ENCODE peak calls at places on chromosome 21, in six cellular contexts. One of them, this sample, is unnamed.

GRCh38 chr21:26842300-26842699 is 2.9 kb downstream of the ADAMTS1 start:
- DNase-seq in colonic mucosa: no peak
- DNase-seq in Peyer's patch: no peak
- DNase-seq in kidney: no peak
- DNase-seq in ovary: peak; percentile 48
- DNase-seq in body of pancreas: no peak
- DNase-seq in this sample: peak; percentile 64

GRCh38 chr21:15363921-15364320 is 299.1 kb upstream of the NRIP1 start:
- DNase-seq in colonic mucosa: no peak
- DNase-seq in Peyer's patch: no peak
- DNase-seq in kidney: no peak
- DNase-seq in ovary: no peak
- DNase-seq in body of pancreas: no peak
- DNase-seq in this sample: no peak

GRCh38 chr21:41765393-41765950 is 1.4 kb downstream of the RIPK4 start:
- DNase-seq in colonic mucosa: no peak
- DNase-seq in Peyer's patch: no peak
- DNase-seq in kidney: no peak
- DNase-seq in ovary: no peak
- DNase-seq in body of pancreas: no peak
- DNase-seq in this sample: no peak

GRCh38 chr21:27421654-27422053 is 454.8 kb upstream of the ADAMTS5 start:
- DNase-seq in colonic mucosa: no peak
- DNase-seq in Peyer's patch: no peak
- DNase-seq in kidney: no peak
- DNase-seq in ovary: no peak
- DNase-seq in body of pancreas: no peak
- DNase-seq in this sample: no peak

GRCh38 chr21:46425566-46425965 is 33.1 kb upstream of the DIP2A start:
- DNase-seq in colonic mucosa: no peak
- DNase-seq in Peyer's patch: peak; percentile 49
- DNase-seq in kidney: peak; percentile 72
- DNase-seq in ovary: no peak
- DNase-seq in body of pancreas: no peak
- DNase-seq in this sample: no peak

GRCh38 chr21:35635261-35635660 is 425.1 kb downstream of the SETD4 start:
- DNase-seq in colonic mucosa: no peak
- DNase-seq in Peyer's patch: no peak
- DNase-seq in kidney: no peak
- DNase-seq in ovary: no peak
- DNase-seq in body of pancreas: no peak
- DNase-seq in this sample: peak; percentile 49

GRCh38 chr21:42444745-42445059 is 41.0 kb downstream of the UBASH3A start:
- DNase-seq in colonic mucosa: no peak
- DNase-seq in Peyer's patch: no peak
- DNase-seq in kidney: no peak
- DNase-seq in ovary: no peak
- DNase-seq in body of pancreas: no peak
- DNase-seq in this sample: no peak

GRCh38 chr21:32611471-32611997 is 643 bp downstream of the CFAP298 start:
- DNase-seq in colonic mucosa: peak; percentile 48
- DNase-seq in Peyer's patch: peak; percentile 22
- DNase-seq in kidney: no peak
- DNase-seq in ovary: no peak
- DNase-seq in body of pancreas: peak; percentile 32
- DNase-seq in this sample: peak; percentile 32

GRCh38 chr21:42578761-42579415 is 65.2 kb downstream of the SLC37A1 start:
- DNase-seq in colonic mucosa: no peak
- DNase-seq in Peyer's patch: no peak
- DNase-seq in kidney: peak; percentile 63
- DNase-seq in ovary: peak; percentile 5
- DNase-seq in body of pancreas: no peak
- DNase-seq in this sample: no peak

GRCh38 chr21:45129231-45129923 is 55.0 kb downstream of the ADARB1 start:
- DNase-seq in colonic mucosa: no peak
- DNase-seq in Peyer's patch: no peak
- DNase-seq in kidney: no peak
- DNase-seq in ovary: peak; percentile 54
- DNase-seq in body of pancreas: no peak
- DNase-seq in this sample: peak; percentile 42

GRCh38 chr21:36535618-36536241 is 55.8 kb upstream of the CLDN14 start:
- DNase-seq in colonic mucosa: no peak
- DNase-seq in Peyer's patch: no peak
- DNase-seq in kidney: no peak
- DNase-seq in ovary: no peak
- DNase-seq in body of pancreas: no peak
- DNase-seq in this sample: no peak

GRCh38 chr21:45032977-45033705 is 41.2 kb upstream of the ADARB1 start:
- DNase-seq in colonic mucosa: no peak
- DNase-seq in Peyer's patch: no peak
- DNase-seq in kidney: peak; percentile 91
- DNase-seq in ovary: peak; percentile 62
- DNase-seq in body of pancreas: no peak
- DNase-seq in this sample: peak; percentile 59

GRCh38 chr21:36210779-36211659 is 54.4 kb downstream of the DOP1B start:
- DNase-seq in colonic mucosa: no peak
- DNase-seq in Peyer's patch: no peak
- DNase-seq in kidney: peak; percentile 51
- DNase-seq in ovary: no peak
- DNase-seq in body of pancreas: no peak
- DNase-seq in this sample: no peak

GRCh38 chr21:42012344-42012743 is 2.2 kb upstream of the ZBTB21 start:
- DNase-seq in colonic mucosa: no peak
- DNase-seq in Peyer's patch: peak; percentile 11
- DNase-seq in kidney: no peak
- DNase-seq in ovary: no peak
- DNase-seq in body of pancreas: no peak
- DNase-seq in this sample: no peak

GRCh38 chr21:40335689-40336088 is 468.5 kb downstream of the PCP4 start:
- DNase-seq in colonic mucosa: no peak
- DNase-seq in Peyer's patch: no peak
- DNase-seq in kidney: no peak
- DNase-seq in ovary: no peak
- DNase-seq in body of pancreas: no peak
- DNase-seq in this sample: no peak
- H3K27ac ChIP-seq in colonic mucosa: no peak overlapping the region
- H3K27ac ChIP-seq in Peyer's patch: no peak overlapping the region
- H3K27ac ChIP-seq in kidney: no peak overlapping the region
- H3K27ac ChIP-seq in ovary: no peak overlapping the region
- H3K27ac ChIP-seq in body of pancreas: no peak overlapping the region
- H3K27ac ChIP-seq in this sample: no peak overlapping the region

DNA sequence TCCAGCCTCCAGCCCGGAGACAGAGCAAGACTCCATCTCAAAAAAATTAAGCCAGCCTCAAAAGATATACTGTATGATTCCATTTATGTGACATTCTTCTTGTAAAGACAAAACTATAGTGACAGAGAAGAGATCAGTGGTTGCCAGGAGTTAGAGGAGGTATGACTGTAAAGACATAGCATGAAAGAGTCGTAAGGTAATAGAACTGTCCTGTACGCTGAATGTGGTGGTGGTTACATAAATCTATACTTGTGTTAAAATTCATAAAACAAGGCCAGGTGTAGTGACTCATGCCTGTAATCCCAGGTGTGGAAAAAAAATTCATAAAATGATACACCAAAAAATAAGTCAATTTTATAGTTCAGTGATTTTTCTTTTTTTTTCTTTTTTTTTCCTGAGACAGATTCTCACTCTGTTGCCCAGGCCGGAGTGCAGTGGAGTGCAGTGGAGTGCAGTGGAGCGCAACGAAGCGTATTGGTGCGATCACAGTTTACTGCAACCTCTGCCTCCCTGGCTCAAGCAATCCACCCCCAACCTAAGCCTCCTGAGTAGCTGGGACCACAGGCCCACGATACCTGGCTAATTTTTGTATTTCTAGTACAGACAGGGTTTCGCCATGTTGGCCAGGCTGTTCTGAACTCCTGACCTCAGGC is 84.9 kb upstream of the CXADR start:
- DNase-seq in colonic mucosa: no peak
- DNase-seq in Peyer's patch: no peak
- DNase-seq in kidney: no peak
- DNase-seq in ovary: no peak
- DNase-seq in body of pancreas: no peak
- DNase-seq in this sample: no peak
- H3K4me1 ChIP-seq in colonic mucosa: peaks cover 7% of the 10 kb centered on the region
- H3K4me1 ChIP-seq in Peyer's patch: no peaks in the 10 kb centered on the region
- H3K4me1 ChIP-seq in kidney: no peaks in the 10 kb centered on the region
- H3K4me1 ChIP-seq in ovary: no peaks in the 10 kb centered on the region
- H3K4me1 ChIP-seq in body of pancreas: no peaks in the 10 kb centered on the region
- H3K4me1 ChIP-seq in this sample: no peaks in the 10 kb centered on the region

GRCh38 chr21:38805282-38806152 is at the start of gene ETS2:
- DNase-seq in colonic mucosa: peak; percentile 94
- DNase-seq in Peyer's patch: peak; percentile 64
- DNase-seq in kidney: peak; percentile 98
- DNase-seq in ovary: peak; percentile 89
- DNase-seq in body of pancreas: peak; percentile 87
- DNase-seq in this sample: peak; percentile 90

GRCh38 chr21:38804617-38805281 is 980 bp upstream of the ETS2 start:
- DNase-seq in colonic mucosa: peak; percentile 87
- DNase-seq in Peyer's patch: peak; percentile 48
- DNase-seq in kidney: peak; percentile 92
- DNase-seq in ovary: peak; percentile 85
- DNase-seq in body of pancreas: peak; percentile 81
- DNase-seq in this sample: peak; percentile 61

GRCh38 chr21:38806942-38807284 is 1.2 kb downstream of the ETS2 start:
- DNase-seq in colonic mucosa: no peak
- DNase-seq in Peyer's patch: no peak
- DNase-seq in kidney: no peak
- DNase-seq in ovary: no peak
- DNase-seq in body of pancreas: no peak
- DNase-seq in this sample: no peak

GRCh38 chr21:38807481-38807880 is 1.8 kb downstream of the ETS2 start:
- DNase-seq in colonic mucosa: no peak
- DNase-seq in Peyer's patch: no peak
- DNase-seq in kidney: no peak
- DNase-seq in ovary: no peak
- DNase-seq in body of pancreas: no peak
- DNase-seq in this sample: no peak

DNA sequence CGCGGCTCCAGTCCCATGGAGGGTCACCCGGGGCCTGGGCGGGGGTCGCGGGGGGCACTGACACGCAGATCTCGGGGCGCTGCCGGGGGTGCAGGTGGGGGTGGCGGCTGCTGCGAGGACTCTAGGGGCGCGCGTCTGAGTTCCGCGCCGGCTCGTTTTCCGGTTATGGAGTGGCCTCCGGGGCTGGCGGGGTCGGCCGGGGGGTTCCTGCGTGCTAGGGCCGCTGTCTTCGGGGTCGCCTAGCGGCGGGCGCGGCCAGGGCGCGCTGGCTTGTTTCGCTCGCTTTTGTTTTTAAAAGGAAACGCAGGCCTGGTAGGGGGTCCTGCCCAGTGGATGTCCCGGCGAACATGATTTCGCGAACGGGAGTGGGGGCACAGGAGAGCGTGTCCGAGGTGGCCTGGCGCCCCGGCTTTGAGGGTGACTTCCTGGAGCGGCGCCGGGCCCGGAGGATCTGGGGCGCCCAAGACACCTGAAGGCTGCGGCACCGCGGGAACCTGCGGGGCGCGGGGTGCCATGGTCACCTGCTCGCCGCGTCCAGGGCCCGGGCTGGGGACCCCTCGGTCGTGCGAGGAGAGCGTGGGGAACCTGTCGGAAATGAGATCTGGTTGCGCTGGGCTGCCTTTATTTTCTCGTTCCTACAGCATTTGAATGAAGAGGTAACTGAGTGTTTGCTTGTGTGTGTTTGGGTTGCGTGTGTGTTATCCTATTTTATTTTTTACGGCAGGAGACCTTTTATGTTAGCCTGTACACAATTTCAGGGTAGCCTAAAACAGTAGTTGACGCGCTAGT is 618 bp downstream of the ETS2 start:
- DNase-seq in colonic mucosa: peak; percentile 45
- DNase-seq in Peyer's patch: no peak
- DNase-seq in kidney: peak; percentile 86
- DNase-seq in ovary: peak; percentile 73
- DNase-seq in body of pancreas: peak; percentile 38
- DNase-seq in this sample: no peak
- TF ChIP-seq CTCF in colonic mucosa: no peak
- TF ChIP-seq CTCF in Peyer's patch: no peak
- TF ChIP-seq CTCF in kidney: no peak
- TF ChIP-seq CTCF in ovary: no peak
- TF ChIP-seq CTCF in body of pancreas: no peak
- TF ChIP-seq CTCF in this sample: peak; percentile 21

GRCh38 chr21:31310750-31311149 is 33.3 kb downstream of the TIAM1 start:
- DNase-seq in colonic mucosa: no peak
- DNase-seq in Peyer's patch: no peak
- DNase-seq in kidney: no peak
- DNase-seq in ovary: no peak
- DNase-seq in body of pancreas: no peak
- DNase-seq in this sample: no peak

GRCh38 chr21:31316488-31317169 is 27.4 kb downstream of the TIAM1 start:
- DNase-seq in colonic mucosa: no peak
- DNase-seq in Peyer's patch: no peak
- DNase-seq in kidney: no peak
- DNase-seq in ovary: no peak
- DNase-seq in body of pancreas: no peak
- DNase-seq in this sample: no peak

GRCh38 chr21:31318971-31319370 is 25.1 kb downstream of the TIAM1 start:
- DNase-seq in colonic mucosa: no peak
- DNase-seq in Peyer's patch: no peak
- DNase-seq in kidney: no peak
- DNase-seq in ovary: no peak
- DNase-seq in body of pancreas: no peak
- DNase-seq in this sample: no peak

GRCh38 chr21:31317688-31318087 is 26.4 kb downstream of the TIAM1 start:
- DNase-seq in colonic mucosa: no peak
- DNase-seq in Peyer's patch: no peak
- DNase-seq in kidney: no peak
- DNase-seq in ovary: no peak
- DNase-seq in body of pancreas: no peak
- DNase-seq in this sample: no peak

DNA sequence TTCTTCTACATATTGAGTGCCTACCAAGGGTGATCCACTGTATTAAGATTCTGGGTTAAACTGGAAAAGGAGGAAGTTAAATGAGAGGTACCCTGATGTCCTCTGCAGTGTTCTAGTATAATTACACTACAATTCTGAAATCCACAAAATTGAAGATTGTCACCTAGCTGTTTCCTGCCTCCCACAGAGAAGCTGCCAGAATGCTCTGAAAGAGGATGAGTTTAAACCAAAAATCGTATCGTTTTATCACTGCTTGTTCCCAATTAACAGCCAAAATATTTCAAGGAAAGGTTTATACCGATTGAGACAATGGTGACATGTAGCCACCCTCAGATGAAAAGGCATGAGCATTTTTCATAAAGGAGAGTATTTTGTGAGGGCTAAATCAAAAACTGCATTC is 28.0 kb downstream of the TIAM1 start:
- DNase-seq in colonic mucosa: no peak
- DNase-seq in Peyer's patch: no peak
- DNase-seq in kidney: no peak
- DNase-seq in ovary: no peak
- DNase-seq in body of pancreas: no peak
- DNase-seq in this sample: no peak
- H3K27ac ChIP-seq in colonic mucosa: no peak overlapping the region
- H3K27ac ChIP-seq in Peyer's patch: no peak overlapping the region
- H3K27ac ChIP-seq in kidney: no peak overlapping the region
- H3K27ac ChIP-seq in ovary: no peak overlapping the region
- H3K27ac ChIP-seq in body of pancreas: no peak overlapping the region
- H3K27ac ChIP-seq in this sample: no peak overlapping the region